ENCODE peak calls at places on chromosomes 16 and 17, in nine cellular contexts. F is GM23338, N is tibial artery, K is neuronal stem cell, Z is keratinocyte, X is OCI-LY7, V is H1, C is cardiac muscle cell, U is A549. W is an unnamed sample.

GRCh38 chr17:1143573-1143972 is 36.2 kb downstream of the ABR start:
- DNase-seq in F (peak), N (no peak), K (peak), Z (no peak), X (no peak), V (no peak), C (peak), U (no peak), W (no peak)

GRCh38 chr16:11136600-11136999 is 119.4 kb downstream of the SOCS1 start:
- DNase-seq in F (no peak), N (no peak), K (no peak), Z (no peak), X (no peak), V (no peak), C (no peak), U (no peak), W (no peak)

GRCh38 chr17:10875411-10875810 is 37.5 kb upstream of the PIRT start:
- DNase-seq in F (peak), N (no peak), K (peak), Z (no peak), X (peak), V (no peak), C (peak), U (peak), W (no peak)

GRCh38 chr16:19196871-19197270 is 28.8 kb downstream of the SYT17 start:
- DNase-seq in F (no peak), N (no peak), K (no peak), Z (no peak), X (no peak), V (no peak), C (no peak), U (no peak), W (no peak)

GRCh38 chr16:56115817-56116576 is 75.3 kb upstream of the GNAO1 start:
- DNase-seq in F (peak), N (no peak), K (peak), Z (no peak), X (no peak), V (no peak), C (no peak), U (no peak), W (no peak)

GRCh38 chr17:27245230-27245696 is 48.7 kb upstream of the WSB1 start:
- DNase-seq in F (peak), N (peak), K (peak), Z (peak), X (peak), V (peak), C (peak), U (peak), W (peak)

GRCh38 chr17:28871056-28871579 is 16.3 kb downstream of the ERAL1 start:
- DNase-seq in F (no peak), N (no peak), K (no peak), Z (no peak), X (peak), V (no peak), C (no peak), U (no peak), W (no peak)

GRCh38 chr17:62680541-62681052 is 53.1 kb downstream of the MRC2 start:
- DNase-seq in F (no peak), N (no peak), K (no peak), Z (no peak), X (no peak), V (no peak), C (no peak), U (no peak), W (no peak)

GRCh38 chr17:5241861-5242671 is 7.4 kb upstream of the SCIMP start:
- DNase-seq in F (no peak), N (no peak), K (no peak), Z (no peak), X (peak), V (no peak), C (no peak), U (no peak), W (peak)

GRCh38 chr17:43337684-43338428 is 60.9 kb upstream of the ARL4D start:
- DNase-seq in F (no peak), N (no peak), K (no peak), Z (no peak), X (no peak), V (no peak), C (no peak), U (no peak), W (no peak)
- H3K4me3 ChIP-seq in F (no peak), N (no peak), K (no peak), Z (no peak), X (no peak), V (no peak), C (no peak), U (no peak), W (no peak)

GRCh38 chr16:86762035-86762550 is 183.7 kb downstream of the FOXL1 start:
- DNase-seq in F (no peak), N (no peak), K (no peak), Z (no peak), X (no peak), V (no peak), C (no peak), U (no peak), W (no peak)
- H3K4me3 ChIP-seq in F (peak), N (peak), K (no peak), Z (no peak), X (no peak), V (no peak), C (no peak), U (no peak), W (no peak)

GRCh38 chr16:86911311-86911999 is 333.1 kb downstream of the FOXL1 start:
- DNase-seq in F (no peak), N (no peak), K (no peak), Z (no peak), X (no peak), V (no peak), C (no peak), U (no peak), W (no peak)
- H3K4me3 ChIP-seq in F (no peak), N (no peak), K (no peak), Z (no peak), X (no peak), V (no peak), C (no peak), U (no peak), W (no peak)

DNA sequence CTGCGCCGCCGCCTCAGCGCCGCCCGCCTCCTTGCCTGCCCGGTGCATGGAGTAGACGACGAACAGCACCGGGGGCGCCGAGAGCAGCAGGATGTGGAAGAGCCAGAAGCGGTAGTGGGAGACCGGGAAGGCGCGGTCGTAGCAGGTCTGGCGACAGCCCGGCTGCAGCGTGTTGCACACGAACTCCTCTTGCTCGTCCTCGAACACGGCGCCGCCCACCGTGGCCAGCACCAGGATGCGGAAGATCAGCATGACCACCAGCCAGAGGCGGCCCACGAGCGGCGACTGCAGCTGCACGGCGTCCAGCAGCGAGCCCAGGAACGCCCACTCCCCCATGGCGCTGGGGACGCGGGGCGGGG is 1.1 kb downstream of the GJD3 start:
- DNase-seq in F (no peak), N (no peak), K (no peak), Z (no peak), X (no peak), V (no peak), C (peak), U (peak), W (no peak)
- H3K4me3 ChIP-seq in F (peak), N (peak), K (peak), Z (no peak), X (no peak), V (peak), C (peak), U (peak), W (peak)

GRCh38 chr17:37719866-37720265 is 25.0 kb downstream of the HNF1B start:
- DNase-seq in F (no peak), N (no peak), K (no peak), Z (no peak), X (no peak), V (no peak), C (no peak), U (no peak), W (no peak)

GRCh38 chr17:37720989-37721388 is 23.9 kb downstream of the HNF1B start:
- DNase-seq in F (no peak), N (no peak), K (no peak), Z (no peak), X (no peak), V (no peak), C (no peak), U (no peak), W (no peak)

GRCh38 chr17:37718383-37719048 is 26.3 kb downstream of the HNF1B start:
- DNase-seq in F (no peak), N (no peak), K (no peak), Z (no peak), X (no peak), V (no peak), C (no peak), U (peak), W (no peak)

GRCh38 chr17:37714897-37715296 is 30.0 kb downstream of the HNF1B start:
- DNase-seq in F (no peak), N (no peak), K (no peak), Z (no peak), X (no peak), V (no peak), C (no peak), U (peak), W (no peak)

DNA sequence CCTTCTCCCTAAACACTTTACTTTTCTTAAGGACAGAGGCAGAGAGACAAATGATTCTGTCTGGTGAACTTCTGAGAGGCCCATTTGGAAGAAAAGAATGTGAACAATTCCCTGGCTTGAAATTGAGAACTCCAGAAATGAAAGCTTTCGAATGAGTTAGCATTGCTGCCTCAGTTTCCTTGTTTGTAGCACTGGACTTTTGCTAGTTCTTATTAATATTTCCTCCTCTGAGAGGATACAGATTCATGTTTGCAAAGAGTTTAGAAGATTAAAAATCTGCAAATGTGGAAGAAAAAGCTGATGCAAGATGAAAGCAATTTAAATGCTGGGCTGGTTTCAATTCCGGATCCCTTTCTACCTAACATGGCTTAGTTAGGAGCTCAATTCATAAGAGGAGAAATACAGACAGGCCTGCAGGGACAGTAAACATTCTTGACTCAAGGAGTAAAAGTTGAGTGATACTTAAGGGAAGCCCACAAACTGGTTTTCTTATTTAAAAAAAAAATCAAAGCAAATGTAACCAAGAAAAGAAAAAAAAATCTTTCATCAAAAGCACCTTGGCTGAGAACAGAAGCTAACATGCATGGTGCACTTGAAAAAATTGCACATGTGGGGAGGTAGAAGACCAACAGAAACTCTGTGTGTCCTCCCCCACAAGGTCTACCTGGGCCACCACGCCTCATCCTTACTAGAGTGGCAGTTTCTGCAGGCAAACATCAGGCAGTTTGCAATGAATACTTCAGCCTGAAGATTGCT is 27.1 kb downstream of the HNF1B start:
- DNase-seq in F (no peak), N (no peak), K (no peak), Z (no peak), X (no peak), V (no peak), C (no peak), U (no peak), W (no peak)
- H3K4me3 ChIP-seq in F (no peak), N (no peak), K (no peak), Z (no peak), X (no peak), V (no peak), C (no peak), U (peak), W (no peak)